ENCODE peak calls at places on chromosomes 11 and 22, in six cellular contexts. One of them, this sample, is unnamed.

GRCh38 chr11:62974848-62975522 is 9.8 kb downstream of the SLC22A6 start:
- DNase-seq in brain microvascular endothelial cell: no peak
- DNase-seq in GM23338: peak
- DNase-seq in gastrocnemius medialis: no peak
- DNase-seq in cardiac muscle cell: peak
- DNase-seq in astrocyte: no peak
- DNase-seq in this sample: no peak

GRCh38 chr11:75555079-75555811 is 6.8 kb upstream of the SERPINH1 start:
- DNase-seq in brain microvascular endothelial cell: no peak
- DNase-seq in GM23338: no peak
- DNase-seq in gastrocnemius medialis: no peak
- DNase-seq in cardiac muscle cell: no peak
- DNase-seq in astrocyte: no peak
- DNase-seq in this sample: no peak

GRCh38 chr11:70270877-70271634 is 566 bp downstream of the PPFIA1 start:
- DNase-seq in brain microvascular endothelial cell: peak
- DNase-seq in GM23338: peak
- DNase-seq in gastrocnemius medialis: no peak
- DNase-seq in cardiac muscle cell: peak
- DNase-seq in astrocyte: peak
- DNase-seq in this sample: peak

GRCh38 chr22:31343235-31344191 is 2.6 kb downstream of the PATZ1 start:
- DNase-seq in brain microvascular endothelial cell: no peak
- DNase-seq in GM23338: peak
- DNase-seq in gastrocnemius medialis: no peak
- DNase-seq in cardiac muscle cell: peak
- DNase-seq in astrocyte: no peak
- DNase-seq in this sample: no peak

GRCh38 chr11:67060111-67060522 is 3.5 kb downstream of the RHOD start:
- DNase-seq in brain microvascular endothelial cell: peak
- DNase-seq in GM23338: no peak
- DNase-seq in gastrocnemius medialis: no peak
- DNase-seq in cardiac muscle cell: no peak
- DNase-seq in astrocyte: peak
- DNase-seq in this sample: no peak

GRCh38 chr22:44116755-44117684 is 63.7 kb upstream of the PARVG start:
- DNase-seq in brain microvascular endothelial cell: no peak
- DNase-seq in GM23338: no peak
- DNase-seq in gastrocnemius medialis: no peak
- DNase-seq in cardiac muscle cell: no peak
- DNase-seq in astrocyte: no peak
- DNase-seq in this sample: no peak

GRCh38 chr11:9276571-9276970 is 11.4 kb upstream of the DENND5A start:
- DNase-seq in brain microvascular endothelial cell: no peak
- DNase-seq in GM23338: no peak
- DNase-seq in gastrocnemius medialis: no peak
- DNase-seq in cardiac muscle cell: no peak
- DNase-seq in astrocyte: no peak
- DNase-seq in this sample: no peak

GRCh38 chr22:42959472-42960145 is 55.3 kb downstream of the PACSIN2 start:
- DNase-seq in brain microvascular endothelial cell: peak
- DNase-seq in GM23338: peak
- DNase-seq in gastrocnemius medialis: peak
- DNase-seq in cardiac muscle cell: peak
- DNase-seq in astrocyte: peak
- DNase-seq in this sample: no peak

GRCh38 chr11:17547932-17548331 is 873 bp downstream of the OTOG start:
- DNase-seq in brain microvascular endothelial cell: no peak
- DNase-seq in GM23338: peak
- DNase-seq in gastrocnemius medialis: no peak
- DNase-seq in cardiac muscle cell: no peak
- DNase-seq in astrocyte: no peak
- DNase-seq in this sample: no peak

GRCh38 chr11:24697722-24698121 is 200.9 kb downstream of the LUZP2 start:
- DNase-seq in brain microvascular endothelial cell: peak
- DNase-seq in GM23338: no peak
- DNase-seq in gastrocnemius medialis: no peak
- DNase-seq in cardiac muscle cell: no peak
- DNase-seq in astrocyte: peak
- DNase-seq in this sample: no peak

GRCh38 chr11:126083829-126084607 is 21.4 kb upstream of the CDON start:
- DNase-seq in brain microvascular endothelial cell: no peak
- DNase-seq in GM23338: no peak
- DNase-seq in gastrocnemius medialis: no peak
- DNase-seq in cardiac muscle cell: peak
- DNase-seq in astrocyte: no peak
- DNase-seq in this sample: no peak

GRCh38 chr11:64537876-64538275 is 53.1 kb upstream of the SLC22A12 start:
- DNase-seq in brain microvascular endothelial cell: no peak
- DNase-seq in GM23338: no peak
- DNase-seq in gastrocnemius medialis: no peak
- DNase-seq in cardiac muscle cell: no peak
- DNase-seq in astrocyte: no peak
- DNase-seq in this sample: no peak

GRCh38 chr11:68996376-68997123 is 15.8 kb upstream of the MRGPRD start:
- DNase-seq in brain microvascular endothelial cell: no peak
- DNase-seq in GM23338: no peak
- DNase-seq in gastrocnemius medialis: no peak
- DNase-seq in cardiac muscle cell: no peak
- DNase-seq in astrocyte: no peak
- DNase-seq in this sample: no peak

GRCh38 chr11:67272327-67273259 is 6.3 kb downstream of the GRK2 start:
- DNase-seq in brain microvascular endothelial cell: no peak
- DNase-seq in GM23338: no peak
- DNase-seq in gastrocnemius medialis: no peak
- DNase-seq in cardiac muscle cell: no peak
- DNase-seq in astrocyte: no peak
- DNase-seq in this sample: no peak

GRCh38 chr22:38973289-38974169 is 8.6 kb upstream of the APOBEC3B start:
- DNase-seq in brain microvascular endothelial cell: no peak
- DNase-seq in GM23338: peak
- DNase-seq in gastrocnemius medialis: no peak
- DNase-seq in cardiac muscle cell: peak
- DNase-seq in astrocyte: peak
- DNase-seq in this sample: no peak

GRCh38 chr11:18618341-18619025 is 15.7 kb downstream of the SPTY2D1 start:
- DNase-seq in brain microvascular endothelial cell: peak
- DNase-seq in GM23338: no peak
- DNase-seq in gastrocnemius medialis: no peak
- DNase-seq in cardiac muscle cell: no peak
- DNase-seq in astrocyte: peak
- DNase-seq in this sample: no peak

GRCh38 chr11:59818572-59818971 is 8.0 kb upstream of the MRPL16 start:
- DNase-seq in brain microvascular endothelial cell: no peak
- DNase-seq in GM23338: no peak
- DNase-seq in gastrocnemius medialis: no peak
- DNase-seq in cardiac muscle cell: no peak
- DNase-seq in astrocyte: no peak
- DNase-seq in this sample: no peak

GRCh38 chr11:129937592-129938238 is 42.3 kb upstream of the NFRKB start:
- DNase-seq in brain microvascular endothelial cell: no peak
- DNase-seq in GM23338: peak
- DNase-seq in gastrocnemius medialis: no peak
- DNase-seq in cardiac muscle cell: no peak
- DNase-seq in astrocyte: no peak
- DNase-seq in this sample: no peak

GRCh38 chr11:12724301-12725046 is 50.3 kb downstream of the TEAD1 start:
- DNase-seq in brain microvascular endothelial cell: peak
- DNase-seq in GM23338: peak
- DNase-seq in gastrocnemius medialis: peak
- DNase-seq in cardiac muscle cell: no peak
- DNase-seq in astrocyte: peak
- DNase-seq in this sample: peak

GRCh38 chr11:28072321-28072720 is 35.6 kb downstream of the KIF18A start:
- DNase-seq in brain microvascular endothelial cell: no peak
- DNase-seq in GM23338: no peak
- DNase-seq in gastrocnemius medialis: no peak
- DNase-seq in cardiac muscle cell: no peak
- DNase-seq in astrocyte: peak
- DNase-seq in this sample: no peak

GRCh38 chr11:119493712-119494111 is 70.7 kb upstream of the THY1 start:
- DNase-seq in brain microvascular endothelial cell: peak
- DNase-seq in GM23338: peak
- DNase-seq in gastrocnemius medialis: no peak
- DNase-seq in cardiac muscle cell: peak
- DNase-seq in astrocyte: no peak
- DNase-seq in this sample: no peak

GRCh38 chr11:60710482-60710881 is 11.1 kb downstream of the MS4A8 start:
- DNase-seq in brain microvascular endothelial cell: peak
- DNase-seq in GM23338: peak
- DNase-seq in gastrocnemius medialis: no peak
- DNase-seq in cardiac muscle cell: no peak
- DNase-seq in astrocyte: no peak
- DNase-seq in this sample: no peak

GRCh38 chr11:45560153-45560934 is 105.1 kb downstream of the CHST1 start:
- DNase-seq in brain microvascular endothelial cell: no peak
- DNase-seq in GM23338: no peak
- DNase-seq in gastrocnemius medialis: peak
- DNase-seq in cardiac muscle cell: peak
- DNase-seq in astrocyte: no peak
- DNase-seq in this sample: no peak

GRCh38 chr11:93537767-93538261 is 5.4 kb downstream of the SMCO4 start:
- DNase-seq in brain microvascular endothelial cell: no peak
- DNase-seq in GM23338: no peak
- DNase-seq in gastrocnemius medialis: peak
- DNase-seq in cardiac muscle cell: no peak
- DNase-seq in astrocyte: peak
- DNase-seq in this sample: no peak

GRCh38 chr11:70815485-70815832 is 417.1 kb downstream of the CTTN start:
- DNase-seq in brain microvascular endothelial cell: no peak
- DNase-seq in GM23338: no peak
- DNase-seq in gastrocnemius medialis: no peak
- DNase-seq in cardiac muscle cell: no peak
- DNase-seq in astrocyte: no peak
- DNase-seq in this sample: no peak

GRCh38 chr11:57251491-57252104 is 14.5 kb upstream of the APLNR start:
- DNase-seq in brain microvascular endothelial cell: peak
- DNase-seq in GM23338: no peak
- DNase-seq in gastrocnemius medialis: peak
- DNase-seq in cardiac muscle cell: peak
- DNase-seq in astrocyte: peak
- DNase-seq in this sample: no peak

GRCh38 chr11:95487938-95488337 is 256.9 kb upstream of the SESN3 start:
- DNase-seq in brain microvascular endothelial cell: no peak
- DNase-seq in GM23338: no peak
- DNase-seq in gastrocnemius medialis: no peak
- DNase-seq in cardiac muscle cell: no peak
- DNase-seq in astrocyte: no peak
- DNase-seq in this sample: no peak

GRCh38 chr22:36569999-36570398 is 41.0 kb upstream of the EIF3D start:
- DNase-seq in brain microvascular endothelial cell: peak
- DNase-seq in GM23338: peak
- DNase-seq in gastrocnemius medialis: no peak
- DNase-seq in cardiac muscle cell: peak
- DNase-seq in astrocyte: peak
- DNase-seq in this sample: no peak

GRCh38 chr22:46072030-46072881 is 78.1 kb upstream of the PPARA start:
- DNase-seq in brain microvascular endothelial cell: no peak
- DNase-seq in GM23338: peak
- DNase-seq in gastrocnemius medialis: no peak
- DNase-seq in cardiac muscle cell: no peak
- DNase-seq in astrocyte: no peak
- DNase-seq in this sample: no peak

DNA sequence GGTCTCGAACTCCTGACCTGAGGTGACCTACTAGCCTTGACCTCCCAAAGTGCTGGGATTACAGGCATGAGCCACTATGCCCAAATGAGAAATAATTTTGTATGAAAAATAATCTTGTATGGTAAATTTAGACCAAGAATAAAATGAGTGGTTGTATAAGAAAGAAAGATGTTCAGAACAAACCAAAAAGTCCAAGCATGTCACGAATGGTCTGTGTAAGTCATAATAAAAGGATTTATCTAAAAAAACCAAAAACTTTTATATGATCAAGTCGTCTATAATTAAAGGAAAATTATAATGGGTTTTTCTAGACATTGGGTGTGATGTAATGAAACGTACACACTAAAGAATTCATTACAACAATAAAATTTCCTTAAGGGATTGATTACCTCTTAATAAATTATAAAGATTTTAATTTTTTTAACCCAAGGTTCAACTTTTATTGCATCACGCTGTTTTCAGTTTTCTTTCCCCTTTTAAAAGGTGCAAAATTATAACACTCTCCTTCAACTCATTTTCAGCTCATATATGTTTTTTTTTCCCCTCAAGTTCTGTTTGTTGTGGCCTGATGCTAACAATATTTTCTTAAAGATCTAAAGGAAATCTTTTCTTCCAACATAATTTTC is 8.9 kb upstream of the AQP11 start:
- DNase-seq in brain microvascular endothelial cell: no peak
- DNase-seq in GM23338: peak
- DNase-seq in gastrocnemius medialis: no peak
- DNase-seq in cardiac muscle cell: peak
- DNase-seq in astrocyte: no peak
- DNase-seq in this sample: no peak
- H3K4me3 ChIP-seq in brain microvascular endothelial cell: no peak
- H3K4me3 ChIP-seq in GM23338: no peak
- H3K4me3 ChIP-seq in gastrocnemius medialis: no peak
- H3K4me3 ChIP-seq in cardiac muscle cell: no peak
- H3K4me3 ChIP-seq in astrocyte: no peak
- H3K4me3 ChIP-seq in this sample: no peak

GRCh38 chr11:976431-977160 is 50.9 kb downstream of the AP2A2 start:
- DNase-seq in brain microvascular endothelial cell: no peak
- DNase-seq in GM23338: no peak
- DNase-seq in gastrocnemius medialis: no peak
- DNase-seq in cardiac muscle cell: no peak
- DNase-seq in astrocyte: peak
- DNase-seq in this sample: no peak
- TF ChIP-seq CTCF in brain microvascular endothelial cell: peak
- TF ChIP-seq CTCF in GM23338: peak
- TF ChIP-seq CTCF in gastrocnemius medialis: no peak
- TF ChIP-seq CTCF in cardiac muscle cell: peak
- TF ChIP-seq CTCF in astrocyte: no peak
- TF ChIP-seq CTCF in this sample: peak

DNA sequence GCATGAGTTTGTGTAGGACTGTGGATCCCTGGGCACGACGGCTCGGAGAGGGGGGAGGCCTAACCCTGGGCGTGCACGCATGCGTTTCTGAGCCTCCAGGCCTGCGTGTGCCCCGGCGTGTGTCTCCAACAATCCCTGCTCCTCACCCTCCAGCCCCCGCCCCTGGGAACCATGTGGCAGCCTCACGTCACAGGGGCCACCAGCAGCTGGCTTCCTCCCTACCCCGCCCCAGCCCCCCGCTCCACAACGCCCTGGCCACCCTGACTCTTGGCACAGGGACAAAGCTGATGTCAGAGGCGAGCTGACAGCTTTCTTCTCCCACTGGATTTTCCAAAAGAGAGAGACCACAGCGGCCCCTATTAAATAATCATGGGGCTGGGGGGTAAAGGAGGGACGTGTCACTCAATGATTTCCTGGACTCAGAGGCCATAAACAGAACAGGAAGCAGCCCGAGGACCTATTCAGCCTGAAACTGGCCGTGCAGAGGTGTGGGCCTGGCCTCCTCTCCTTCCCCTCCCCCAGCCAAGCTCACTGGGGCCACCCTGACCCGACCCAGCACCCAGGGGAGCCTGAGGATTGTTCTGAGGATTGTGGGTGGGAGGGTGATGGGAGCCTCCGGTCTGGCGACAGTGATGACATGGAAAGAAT is 6.8 kb upstream of the LIF start:
- DNase-seq in brain microvascular endothelial cell: peak
- DNase-seq in GM23338: no peak
- DNase-seq in gastrocnemius medialis: peak
- DNase-seq in cardiac muscle cell: no peak
- DNase-seq in astrocyte: peak
- DNase-seq in this sample: no peak
- H3K4me3 ChIP-seq in brain microvascular endothelial cell: no peak
- H3K4me3 ChIP-seq in GM23338: no peak
- H3K4me3 ChIP-seq in gastrocnemius medialis: no peak
- H3K4me3 ChIP-seq in cardiac muscle cell: no peak
- H3K4me3 ChIP-seq in astrocyte: no peak
- H3K4me3 ChIP-seq in this sample: no peak

GRCh38 chr11:78630561-78631303 is 56.1 kb upstream of the NARS2 start:
- DNase-seq in brain microvascular endothelial cell: no peak
- DNase-seq in GM23338: peak
- DNase-seq in gastrocnemius medialis: no peak
- DNase-seq in cardiac muscle cell: no peak
- DNase-seq in astrocyte: no peak
- DNase-seq in this sample: no peak
- TF ChIP-seq CTCF in brain microvascular endothelial cell: peak
- TF ChIP-seq CTCF in GM23338: peak
- TF ChIP-seq CTCF in gastrocnemius medialis: no peak
- TF ChIP-seq CTCF in cardiac muscle cell: no peak
- TF ChIP-seq CTCF in astrocyte: peak
- TF ChIP-seq CTCF in this sample: no peak